ENCODE peak calls at places on chromosomes 5 and 9, in six cellular contexts. One of them, this sample, is unnamed.

GRCh38 chr5:98905857-98906688 is 22.7 kb downstream of the CHD1 start:
- DNase-seq in CD8-positive, alpha-beta memory T cell: peak; percentile 47
- DNase-seq in PC-3: peak; percentile 83
- DNase-seq in CD4-positive, CD25-positive, alpha-beta regulatory T cell: peak; percentile 75
- DNase-seq in Peyer's patch: no peak
- DNase-seq in neural progenitor cell: peak; percentile 45
- DNase-seq in this sample: no peak

GRCh38 chr5:6713274-6714181 is at the start of gene TENT4A:
- DNase-seq in CD8-positive, alpha-beta memory T cell: no peak
- DNase-seq in PC-3: peak; percentile 32
- DNase-seq in CD4-positive, CD25-positive, alpha-beta regulatory T cell: no peak
- DNase-seq in Peyer's patch: peak; percentile 68
- DNase-seq in neural progenitor cell: no peak
- DNase-seq in this sample: no peak

GRCh38 chr9:107739601-107740082 is 250.1 kb upstream of the KLF4 start:
- DNase-seq in CD8-positive, alpha-beta memory T cell: no peak
- DNase-seq in PC-3: peak; percentile 81
- DNase-seq in CD4-positive, CD25-positive, alpha-beta regulatory T cell: no peak
- DNase-seq in Peyer's patch: no peak
- DNase-seq in neural progenitor cell: no peak
- DNase-seq in this sample: peak; percentile 88

GRCh38 chr5:159316519-159317383 is 13.5 kb downstream of the IL12B start:
- DNase-seq in CD8-positive, alpha-beta memory T cell: no peak
- DNase-seq in PC-3: peak; percentile 55
- DNase-seq in CD4-positive, CD25-positive, alpha-beta regulatory T cell: peak; percentile 73
- DNase-seq in Peyer's patch: peak; percentile 71
- DNase-seq in neural progenitor cell: peak; percentile 71
- DNase-seq in this sample: no peak

GRCh38 chr5:50856720-50857119 is 190.3 kb downstream of the PARP8 start:
- DNase-seq in CD8-positive, alpha-beta memory T cell: no peak
- DNase-seq in PC-3: no peak
- DNase-seq in CD4-positive, CD25-positive, alpha-beta regulatory T cell: peak; percentile 3
- DNase-seq in Peyer's patch: no peak
- DNase-seq in neural progenitor cell: no peak
- DNase-seq in this sample: no peak

GRCh38 chr5:34449639-34450038 is 206.5 kb upstream of the RAI14 start:
- DNase-seq in CD8-positive, alpha-beta memory T cell: no peak
- DNase-seq in PC-3: no peak
- DNase-seq in CD4-positive, CD25-positive, alpha-beta regulatory T cell: no peak
- DNase-seq in Peyer's patch: no peak
- DNase-seq in neural progenitor cell: no peak
- DNase-seq in this sample: no peak

GRCh38 chr9:84384617-84385016 is 44.1 kb upstream of the SLC28A3 start:
- DNase-seq in CD8-positive, alpha-beta memory T cell: no peak
- DNase-seq in PC-3: no peak
- DNase-seq in CD4-positive, CD25-positive, alpha-beta regulatory T cell: no peak
- DNase-seq in Peyer's patch: no peak
- DNase-seq in neural progenitor cell: no peak
- DNase-seq in this sample: no peak

GRCh38 chr5:87151547-87151946 is 116.1 kb upstream of the RASA1 start:
- DNase-seq in CD8-positive, alpha-beta memory T cell: no peak
- DNase-seq in PC-3: peak; percentile 97
- DNase-seq in CD4-positive, CD25-positive, alpha-beta regulatory T cell: peak; percentile 20
- DNase-seq in Peyer's patch: no peak
- DNase-seq in neural progenitor cell: no peak
- DNase-seq in this sample: no peak

GRCh38 chr9:127488946-127489345 is 37.6 kb downstream of the LRSAM1 start:
- DNase-seq in CD8-positive, alpha-beta memory T cell: no peak
- DNase-seq in PC-3: no peak
- DNase-seq in CD4-positive, CD25-positive, alpha-beta regulatory T cell: no peak
- DNase-seq in Peyer's patch: no peak
- DNase-seq in neural progenitor cell: no peak
- DNase-seq in this sample: no peak

GRCh38 chr9:34603610-34604231 is 8.2 kb downstream of the RPP25L start:
- DNase-seq in CD8-positive, alpha-beta memory T cell: peak; percentile 65
- DNase-seq in PC-3: peak; percentile 84
- DNase-seq in CD4-positive, CD25-positive, alpha-beta regulatory T cell: peak; percentile 74
- DNase-seq in Peyer's patch: peak; percentile 94
- DNase-seq in neural progenitor cell: peak; percentile 90
- DNase-seq in this sample: no peak

GRCh38 chr5:32531885-32532520 is 53.4 kb upstream of the SUB1 start:
- DNase-seq in CD8-positive, alpha-beta memory T cell: peak; percentile 39
- DNase-seq in PC-3: peak; percentile 57
- DNase-seq in CD4-positive, CD25-positive, alpha-beta regulatory T cell: peak; percentile 57
- DNase-seq in Peyer's patch: no peak
- DNase-seq in neural progenitor cell: no peak
- DNase-seq in this sample: no peak

GRCh38 chr5:41686767-41687166 is 176.4 kb upstream of the PLCXD3 start:
- DNase-seq in CD8-positive, alpha-beta memory T cell: no peak
- DNase-seq in PC-3: no peak
- DNase-seq in CD4-positive, CD25-positive, alpha-beta regulatory T cell: no peak
- DNase-seq in Peyer's patch: no peak
- DNase-seq in neural progenitor cell: no peak
- DNase-seq in this sample: no peak

GRCh38 chr9:35669331-35670145 is 4.2 kb upstream of the CA9 start:
- DNase-seq in CD8-positive, alpha-beta memory T cell: no peak
- DNase-seq in PC-3: peak; percentile 66
- DNase-seq in CD4-positive, CD25-positive, alpha-beta regulatory T cell: no peak
- DNase-seq in Peyer's patch: peak; percentile 89
- DNase-seq in neural progenitor cell: no peak
- DNase-seq in this sample: no peak

GRCh38 chr9:87701931-87702421 is 23.9 kb upstream of the CTSL start:
- DNase-seq in CD8-positive, alpha-beta memory T cell: no peak
- DNase-seq in PC-3: no peak
- DNase-seq in CD4-positive, CD25-positive, alpha-beta regulatory T cell: no peak
- DNase-seq in Peyer's patch: no peak
- DNase-seq in neural progenitor cell: peak; percentile 64
- DNase-seq in this sample: no peak

GRCh38 chr5:170114271-170114670 is 8.6 kb downstream of the FOXI1 start:
- DNase-seq in CD8-positive, alpha-beta memory T cell: no peak
- DNase-seq in PC-3: no peak
- DNase-seq in CD4-positive, CD25-positive, alpha-beta regulatory T cell: no peak
- DNase-seq in Peyer's patch: no peak
- DNase-seq in neural progenitor cell: no peak
- DNase-seq in this sample: no peak

GRCh38 chr9:84447305-84447704 is 106.7 kb upstream of the SLC28A3 start:
- DNase-seq in CD8-positive, alpha-beta memory T cell: no peak
- DNase-seq in PC-3: no peak
- DNase-seq in CD4-positive, CD25-positive, alpha-beta regulatory T cell: no peak
- DNase-seq in Peyer's patch: no peak
- DNase-seq in neural progenitor cell: no peak
- DNase-seq in this sample: no peak

GRCh38 chr5:133870661-133871060 is 97.8 kb downstream of the C5orf15 start:
- DNase-seq in CD8-positive, alpha-beta memory T cell: no peak
- DNase-seq in PC-3: peak; percentile 39
- DNase-seq in CD4-positive, CD25-positive, alpha-beta regulatory T cell: no peak
- DNase-seq in Peyer's patch: no peak
- DNase-seq in neural progenitor cell: peak; percentile 29
- DNase-seq in this sample: no peak

GRCh38 chr5:102511666-102512065 is 12.9 kb upstream of the SLCO6A1 start:
- DNase-seq in CD8-positive, alpha-beta memory T cell: no peak
- DNase-seq in PC-3: peak; percentile 23
- DNase-seq in CD4-positive, CD25-positive, alpha-beta regulatory T cell: no peak
- DNase-seq in Peyer's patch: no peak
- DNase-seq in neural progenitor cell: no peak
- DNase-seq in this sample: no peak

GRCh38 chr9:35508069-35508468 is 18.2 kb downstream of the RUSC2 start:
- DNase-seq in CD8-positive, alpha-beta memory T cell: no peak
- DNase-seq in PC-3: no peak
- DNase-seq in CD4-positive, CD25-positive, alpha-beta regulatory T cell: no peak
- DNase-seq in Peyer's patch: no peak
- DNase-seq in neural progenitor cell: no peak
- DNase-seq in this sample: no peak

GRCh38 chr9:114177423-114178064 is 22.2 kb downstream of the COL27A1 start:
- DNase-seq in CD8-positive, alpha-beta memory T cell: no peak
- DNase-seq in PC-3: peak; percentile 60
- DNase-seq in CD4-positive, CD25-positive, alpha-beta regulatory T cell: no peak
- DNase-seq in Peyer's patch: no peak
- DNase-seq in neural progenitor cell: no peak
- DNase-seq in this sample: no peak

GRCh38 chr9:2317591-2317990 is 302.4 kb downstream of the SMARCA2 start:
- DNase-seq in CD8-positive, alpha-beta memory T cell: no peak
- DNase-seq in PC-3: no peak
- DNase-seq in CD4-positive, CD25-positive, alpha-beta regulatory T cell: no peak
- DNase-seq in Peyer's patch: no peak
- DNase-seq in neural progenitor cell: no peak
- DNase-seq in this sample: no peak

GRCh38 chr9:81787747-81788632 is 98.6 kb upstream of the TLE1 start:
- DNase-seq in CD8-positive, alpha-beta memory T cell: no peak
- DNase-seq in PC-3: peak; percentile 91
- DNase-seq in CD4-positive, CD25-positive, alpha-beta regulatory T cell: no peak
- DNase-seq in Peyer's patch: no peak
- DNase-seq in neural progenitor cell: no peak
- DNase-seq in this sample: no peak

GRCh38 chr9:72930828-72931227 is 22.0 kb downstream of the ALDH1A1 start:
- DNase-seq in CD8-positive, alpha-beta memory T cell: no peak
- DNase-seq in PC-3: no peak
- DNase-seq in CD4-positive, CD25-positive, alpha-beta regulatory T cell: no peak
- DNase-seq in Peyer's patch: no peak
- DNase-seq in neural progenitor cell: peak; percentile 39
- DNase-seq in this sample: no peak

GRCh38 chr9:124940894-124941688 is at the start of gene GOLGA1:
- DNase-seq in CD8-positive, alpha-beta memory T cell: peak; percentile 93
- DNase-seq in PC-3: peak; percentile 91
- DNase-seq in CD4-positive, CD25-positive, alpha-beta regulatory T cell: peak; percentile 95
- DNase-seq in Peyer's patch: peak; percentile 98
- DNase-seq in neural progenitor cell: peak; percentile 99
- DNase-seq in this sample: peak; percentile 95

GRCh38 chr5:79974896-79975295 is 16.2 kb downstream of the MTX3 start:
- DNase-seq in CD8-positive, alpha-beta memory T cell: no peak
- DNase-seq in PC-3: peak; percentile 83
- DNase-seq in CD4-positive, CD25-positive, alpha-beta regulatory T cell: no peak
- DNase-seq in Peyer's patch: no peak
- DNase-seq in neural progenitor cell: no peak
- DNase-seq in this sample: no peak

GRCh38 chr5:43627028-43627427 is 24.0 kb downstream of the NNT start:
- DNase-seq in CD8-positive, alpha-beta memory T cell: no peak
- DNase-seq in PC-3: peak; percentile 80
- DNase-seq in CD4-positive, CD25-positive, alpha-beta regulatory T cell: peak; percentile 6
- DNase-seq in Peyer's patch: no peak
- DNase-seq in neural progenitor cell: peak; percentile 71
- DNase-seq in this sample: no peak

DNA sequence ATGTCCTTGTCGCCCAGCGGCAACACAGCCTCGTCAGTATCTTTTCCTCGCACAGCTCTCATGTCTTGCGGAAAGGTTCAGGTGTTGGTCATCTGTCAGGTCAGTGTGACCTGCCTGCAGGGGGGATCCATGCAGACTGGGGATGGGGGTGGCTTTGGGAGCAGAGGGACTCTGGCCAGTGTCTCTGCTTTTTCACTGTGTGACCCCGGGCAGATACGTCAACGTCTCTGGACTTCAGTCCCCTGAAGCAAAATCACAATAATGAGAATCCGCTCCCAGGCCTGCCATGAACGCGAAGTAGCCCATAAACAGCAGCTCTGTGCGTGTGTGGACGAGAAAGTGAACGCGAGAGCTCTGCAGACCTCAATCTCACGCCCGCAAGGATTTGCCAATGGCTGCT is 75.7 kb upstream of the FCN1 start:
- DNase-seq in CD8-positive, alpha-beta memory T cell: no peak
- DNase-seq in PC-3: no peak
- DNase-seq in CD4-positive, CD25-positive, alpha-beta regulatory T cell: no peak
- DNase-seq in Peyer's patch: no peak
- DNase-seq in neural progenitor cell: no peak
- DNase-seq in this sample: no peak
- H3K27me3 ChIP-seq in CD8-positive, alpha-beta memory T cell: no peaks in the 10 kb centered on the region
- H3K27me3 ChIP-seq in PC-3: no peaks in the 10 kb centered on the region
- H3K27me3 ChIP-seq in CD4-positive, CD25-positive, alpha-beta regulatory T cell: no peaks in the 10 kb centered on the region
- H3K27me3 ChIP-seq in Peyer's patch: no peaks in the 10 kb centered on the region
- H3K27me3 ChIP-seq in neural progenitor cell: no peaks in the 10 kb centered on the region
- H3K27me3 ChIP-seq in this sample: peaks cover 15% of the 10 kb centered on the region

DNA sequence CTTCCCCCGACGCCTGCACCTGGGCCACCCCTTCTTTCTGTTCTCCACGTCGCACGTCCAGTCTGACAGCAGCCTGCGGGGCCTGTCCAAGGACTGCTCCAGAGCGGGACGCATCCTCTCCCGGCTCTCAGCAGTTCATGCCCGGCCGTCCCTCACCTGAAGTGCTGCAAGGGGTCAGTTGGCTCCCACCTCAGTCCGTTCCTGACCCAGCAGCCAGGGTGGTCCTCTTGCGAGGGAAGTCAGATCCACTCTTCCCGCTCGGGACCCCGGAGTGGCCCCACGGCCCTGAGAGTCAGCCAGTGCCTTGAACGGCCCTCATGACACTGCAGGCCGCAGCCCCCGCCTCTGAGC is 249.7 kb upstream of the IRX4 start:
- DNase-seq in CD8-positive, alpha-beta memory T cell: no peak
- DNase-seq in PC-3: no peak
- DNase-seq in CD4-positive, CD25-positive, alpha-beta regulatory T cell: no peak
- DNase-seq in Peyer's patch: peak; percentile 35
- DNase-seq in neural progenitor cell: no peak
- DNase-seq in this sample: no peak
- H3K27me3 ChIP-seq in CD8-positive, alpha-beta memory T cell: no peaks in the 10 kb centered on the region
- H3K27me3 ChIP-seq in PC-3: peaks cover 18% of the 10 kb centered on the region
- H3K27me3 ChIP-seq in CD4-positive, CD25-positive, alpha-beta regulatory T cell: no peaks in the 10 kb centered on the region
- H3K27me3 ChIP-seq in Peyer's patch: no peaks in the 10 kb centered on the region
- H3K27me3 ChIP-seq in neural progenitor cell: no peaks in the 10 kb centered on the region
- H3K27me3 ChIP-seq in this sample: peaks cover 16% of the 10 kb centered on the region

GRCh38 chr5:27523629-27524028 is 485.2 kb upstream of the CDH9 start:
- DNase-seq in CD8-positive, alpha-beta memory T cell: no peak
- DNase-seq in PC-3: no peak
- DNase-seq in CD4-positive, CD25-positive, alpha-beta regulatory T cell: no peak
- DNase-seq in Peyer's patch: no peak
- DNase-seq in neural progenitor cell: no peak
- DNase-seq in this sample: no peak
- H3K27me3 ChIP-seq in CD8-positive, alpha-beta memory T cell: no peaks in the 10 kb centered on the region
- H3K27me3 ChIP-seq in PC-3: no peaks in the 10 kb centered on the region
- H3K27me3 ChIP-seq in CD4-positive, CD25-positive, alpha-beta regulatory T cell: no peaks in the 10 kb centered on the region
- H3K27me3 ChIP-seq in Peyer's patch: no peaks in the 10 kb centered on the region
- H3K27me3 ChIP-seq in neural progenitor cell: no peaks in the 10 kb centered on the region
- H3K27me3 ChIP-seq in this sample: no peaks in the 10 kb centered on the region

GRCh38 chr5:13997514-13997913 is 53.0 kb upstream of the DNAH5 start:
- DNase-seq in CD8-positive, alpha-beta memory T cell: no peak
- DNase-seq in PC-3: no peak
- DNase-seq in CD4-positive, CD25-positive, alpha-beta regulatory T cell: no peak
- DNase-seq in Peyer's patch: no peak
- DNase-seq in neural progenitor cell: no peak
- DNase-seq in this sample: no peak
- H3K27me3 ChIP-seq in CD8-positive, alpha-beta memory T cell: no peaks in the 10 kb centered on the region
- H3K27me3 ChIP-seq in PC-3: no peaks in the 10 kb centered on the region
- H3K27me3 ChIP-seq in CD4-positive, CD25-positive, alpha-beta regulatory T cell: no peaks in the 10 kb centered on the region
- H3K27me3 ChIP-seq in Peyer's patch: no peaks in the 10 kb centered on the region
- H3K27me3 ChIP-seq in neural progenitor cell: no peaks in the 10 kb centered on the region
- H3K27me3 ChIP-seq in this sample: no peaks in the 10 kb centered on the region

This sample was measured in RWPE2.